ENCODE peak calls at places on chromosomes 3 and 15, in eight cellular contexts. L is stomach, N is uterus, D is testis, A is transverse colon, Z is thyroid gland, E is IMR-90, Y is right lobe of liver. T is an unnamed sample.

GRCh38 chr15:63238796-63239195 is 38.6 kb upstream of the APH1B start:
- DNase-seq in Z (no peak), Y (no peak), N (no peak), D (no peak), A (no peak), E (peak; percentile 78), L (no peak), T (no peak)

GRCh38 chr15:98567951-98568350 is 80.4 kb upstream of the IGF1R start:
- DNase-seq in E (no peak), L (no peak), Z (no peak), A (no peak), N (no peak), D (no peak), Y (no peak), T (no peak)

GRCh38 chr3:32963871-32964270 is 12.4 kb downstream of the CCR4 start:
- DNase-seq in E (no peak), N (no peak), Z (no peak), Y (no peak), A (no peak), D (no peak), L (no peak), T (no peak)

GRCh38 chr3:71579934-71580318 is 3.6 kb downstream of the FOXP1 start:
- DNase-seq in A (peak; percentile 36), Z (peak; percentile 40), L (no peak), E (peak; percentile 57), D (no peak), Y (no peak), N (no peak), T (peak; percentile 50)

GRCh38 chr15:86317379-86317745 is 237.7 kb downstream of the AGBL1 start:
- DNase-seq in A (no peak), Y (no peak), E (no peak), N (no peak), L (no peak), Z (no peak), D (no peak), T (peak; percentile 6)

GRCh38 chr3:168312991-168313390 is 217.3 kb upstream of the GOLIM4 start:
- DNase-seq in N (no peak), Y (no peak), L (no peak), E (peak; percentile 37), Z (no peak), A (no peak), D (no peak), T (no peak)

GRCh38 chr3:134250717-134251220 is at the start of gene RYK:
- DNase-seq in A (peak; percentile 86), E (peak; percentile 64), Z (peak; percentile 82), N (peak; percentile 83), L (peak; percentile 84), Y (peak; percentile 88), D (peak; percentile 84), T (peak; percentile 76)

GRCh38 chr3:120203016-120203415 is 82.0 kb downstream of the GPR156 start:
- DNase-seq in D (peak; percentile 54), Z (peak; percentile 3), E (peak; percentile 78), N (peak; percentile 29), A (no peak), L (no peak), Y (no peak), T (peak; percentile 56)

GRCh38 chr15:77852241-77853007 is 219.7 kb upstream of the LINGO1 start:
- DNase-seq in D (no peak), Z (no peak), N (no peak), L (no peak), E (no peak), Y (no peak), A (no peak), T (no peak)

GRCh38 chr3:30607032-30607833 is 832 bp downstream of the TGFBR2 start:
- DNase-seq in D (peak; percentile 72), Y (peak; percentile 84), E (no peak), Z (peak; percentile 79), L (peak; percentile 77), A (peak; percentile 81), N (peak; percentile 71), T (peak; percentile 70)

GRCh38 chr15:67884009-67884408 is 44.2 kb upstream of the RNU6-1 start:
- DNase-seq in A (no peak), D (no peak), E (no peak), Z (no peak), L (no peak), Y (no peak), N (no peak), T (no peak)

GRCh38 chr15:67882487-67883227 is 42.8 kb upstream of the RNU6-1 start:
- DNase-seq in N (no peak), E (peak; percentile 8), D (peak; percentile 69), Y (no peak), A (no peak), Z (no peak), L (no peak), T (no peak)

GRCh38 chr15:67883228-67883773 is 43.5 kb upstream of the RNU6-1 start:
- DNase-seq in L (no peak), N (no peak), E (no peak), D (peak; percentile 44), A (no peak), Y (no peak), Z (peak; percentile 6), T (no peak)

GRCh38 chr15:67885848-67886247 is 46.0 kb upstream of the RNU6-1 start:
- DNase-seq in E (no peak), D (no peak), Y (no peak), L (no peak), Z (no peak), A (no peak), N (no peak), T (no peak)

DNA sequence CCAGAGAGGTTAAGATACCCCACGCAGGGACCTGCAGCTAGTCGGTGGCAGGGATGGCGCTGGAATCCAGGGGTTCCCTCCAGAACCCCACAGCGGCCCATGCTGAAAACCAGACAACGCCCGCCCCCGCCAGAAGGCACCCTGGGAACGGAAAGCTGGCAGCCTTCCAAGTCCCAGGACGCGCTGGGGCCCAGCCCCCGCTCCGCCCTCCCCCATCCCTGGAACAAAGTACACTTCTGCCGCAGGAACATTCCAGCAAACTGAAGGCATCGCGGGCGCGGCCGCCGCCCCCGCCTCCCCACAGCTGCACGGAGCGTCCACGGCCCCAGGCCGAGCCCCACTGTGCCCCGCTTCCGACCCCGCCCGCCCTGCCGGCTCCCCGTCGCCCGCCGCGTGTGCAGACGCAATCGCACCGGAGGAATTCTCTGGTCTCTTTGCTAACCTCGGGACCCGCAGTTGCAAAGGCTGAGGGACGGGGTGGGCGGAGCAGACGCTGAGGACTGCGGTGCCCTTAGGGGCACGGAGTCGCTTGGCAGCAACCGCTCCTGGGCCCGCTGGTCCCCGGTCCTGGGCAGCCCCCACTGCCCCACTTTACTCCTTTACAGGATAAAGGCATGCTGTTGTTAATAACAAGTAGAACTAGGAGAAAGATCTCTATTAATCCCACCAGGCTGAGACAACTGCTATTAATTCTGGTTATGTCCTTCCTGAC is 44.8 kb upstream of the RNU6-1 start:
- DNase-seq in E (peak; percentile 54), A (peak; percentile 92), Y (peak; percentile 89), Z (peak; percentile 95), D (peak; percentile 88), N (peak; percentile 89), L (peak; percentile 89), T (peak; percentile 87)
- TF ChIP-seq POLR2A in E (no peak), A (peak; percentile 68), Y (peak; percentile 69), Z (peak; percentile 70), D (no peak), N (no peak), L (no peak), T (peak; percentile 50)

DNA sequence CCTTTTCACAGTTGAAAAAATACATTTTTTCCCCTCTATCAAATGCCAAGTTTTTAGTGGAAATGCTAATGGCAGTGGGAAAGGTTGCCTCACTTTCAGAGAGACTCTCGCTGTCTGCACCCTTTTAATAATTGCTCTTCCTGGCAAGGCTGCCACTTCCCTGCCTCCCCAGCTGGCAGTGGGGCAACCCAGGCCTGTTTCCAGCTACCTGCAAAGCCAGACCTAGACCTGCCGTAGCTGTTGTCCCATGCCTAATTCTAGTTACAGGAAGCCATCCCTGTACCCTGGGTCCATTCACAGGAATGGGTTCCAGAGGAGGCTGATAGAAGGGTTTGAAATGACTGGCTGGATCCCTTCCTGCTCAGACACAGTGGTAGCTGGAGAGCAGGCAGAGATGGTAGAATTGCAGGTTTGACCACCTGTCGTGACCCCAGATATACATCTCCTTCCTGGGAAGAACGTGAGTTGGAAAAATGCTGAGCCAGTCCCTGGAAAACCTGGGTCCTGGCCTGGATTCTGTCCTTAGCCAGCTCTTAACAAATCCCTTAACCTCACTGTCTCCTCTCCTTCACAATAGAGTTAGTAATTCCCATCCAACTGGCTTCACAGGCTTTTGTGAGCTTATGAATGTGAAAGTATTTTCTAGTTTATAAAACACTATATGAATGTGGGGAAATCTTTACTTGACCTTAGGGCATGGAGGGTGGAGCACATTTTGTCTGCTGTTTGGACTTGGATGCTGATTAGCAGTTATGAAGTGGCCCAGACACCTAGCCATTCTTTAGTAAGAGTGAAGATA is 13.0 kb upstream of the ALPK3 start:
- DNase-seq in A (no peak), Y (no peak), L (no peak), Z (no peak), D (no peak), N (no peak), E (no peak), T (no peak)
- H3K36me3 ChIP-seq in A (no peaks in the 10 kb centered on the region), Y (peaks cover 4% of the 10 kb centered on the region), L (peaks cover 64% of the 10 kb centered on the region), Z (peaks cover 42% of the 10 kb centered on the region), D (no peaks in the 10 kb centered on the region), N (no peaks in the 10 kb centered on the region), E (peaks cover 47% of the 10 kb centered on the region), T (peaks cover 1% of the 10 kb centered on the region)

GRCh38 chr3:14403636-14404395 is 1.4 kb downstream of the SLC6A6 start:
- DNase-seq in E (no peak), N (peak; percentile 83), Y (peak; percentile 37), L (peak; percentile 58), Z (peak; percentile 83), D (peak; percentile 41), A (peak; percentile 31), T (peak; percentile 30)
- TF ChIP-seq POLR2A in E (no peak), N (no peak), Y (no peak), L (no peak), Z (peak; percentile 52), D (no peak), A (no peak), T (no peak)

DNA sequence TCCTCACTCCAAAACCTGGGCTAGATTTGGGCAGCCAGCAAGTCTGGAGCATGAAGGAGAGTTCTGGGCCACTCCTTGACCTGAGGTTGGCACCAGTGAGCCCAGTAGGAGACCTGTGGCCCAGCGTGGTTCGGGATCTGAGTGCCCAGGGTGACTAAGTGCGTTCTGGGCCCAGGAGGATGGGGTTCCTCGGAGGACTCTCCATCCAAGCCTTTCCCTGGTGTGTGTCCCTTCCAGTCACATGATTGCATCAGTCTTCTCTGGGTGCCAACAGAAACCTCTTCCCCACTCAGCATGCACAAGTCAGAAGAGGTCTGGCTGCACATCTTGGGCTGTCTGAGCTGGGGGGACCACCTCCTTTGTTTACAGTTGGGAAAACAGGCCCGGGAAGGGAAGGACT is 14.9 kb downstream of the TMEM43 start:
- DNase-seq in Z (no peak), D (no peak), Y (no peak), E (no peak), N (no peak), L (no peak), A (no peak), T (no peak)
- H3K36me3 ChIP-seq in Z (peaks cover 28% of the 10 kb centered on the region), D (no peaks in the 10 kb centered on the region), Y (no peaks in the 10 kb centered on the region), E (peaks cover 58% of the 10 kb centered on the region), N (no peaks in the 10 kb centered on the region), L (peaks cover 76% of the 10 kb centered on the region), A (no peaks in the 10 kb centered on the region), T (no peaks in the 10 kb centered on the region)